ENCODE peak calls at places on chromosome 18, in nine cellular contexts. O is transverse colon, U is OCI-LY7, W is spleen, V is HepG2, Z is WERI-Rb-1, G is stomach, E is psoas muscle, C is colonic mucosa. L is an unnamed sample.

GRCh38 chr18:2913398-2914005 is 66.7 kb downstream of the EMILIN2 start:
- DNase-seq in O (no peak), U (no peak), W (no peak), V (no peak), Z (no peak), G (no peak), E (no peak), C (no peak), L (no peak)

GRCh38 chr18:60755134-60755533 is 382.6 kb upstream of the MC4R start:
- DNase-seq in O (no peak), U (no peak), W (no peak), V (no peak), Z (no peak), G (no peak), E (no peak), C (no peak), L (no peak)

GRCh38 chr18:11857177-11857887 is 6.1 kb downstream of the CHMP1B start:
- DNase-seq in O (peak; percentile 83), U (no peak), W (peak; percentile 36), V (peak; percentile 95), Z (no peak), G (peak; percentile 56), E (peak; percentile 85), C (peak; percentile 80), L (peak; percentile 65)

GRCh38 chr18:69948919-69949537 is 1.4 kb upstream of the CD226 start:
- DNase-seq in O (peak; percentile 62), U (no peak), W (no peak), V (no peak), Z (no peak), G (peak; percentile 30), E (no peak), C (peak; percentile 32), L (peak; percentile 50)

GRCh38 chr18:38497281-38497680 is 931.7 kb upstream of the CELF4 start:
- DNase-seq in O (no peak), U (no peak), W (no peak), V (no peak), Z (no peak), G (no peak), E (no peak), C (no peak), L (no peak)

GRCh38 chr18:56967032-56967431 is 179.9 kb upstream of the BOD1L2 start:
- DNase-seq in O (no peak), U (no peak), W (no peak), V (no peak), Z (no peak), G (no peak), E (no peak), C (no peak), L (no peak)

GRCh38 chr18:79680100-79680879 is 687 bp downstream of the CTDP1 start:
- DNase-seq in O (peak; percentile 61), U (peak; percentile 4), W (peak; percentile 93), V (peak; percentile 41), Z (no peak), G (peak; percentile 39), E (peak; percentile 49), C (peak; percentile 78), L (no peak)

GRCh38 chr18:5066380-5066977 is 130.6 kb downstream of the AKAIN1 start:
- DNase-seq in O (peak; percentile 10), U (peak; percentile 41), W (no peak), V (peak; percentile 12), Z (peak; percentile 33), G (no peak), E (no peak), C (peak; percentile 23), L (no peak)

GRCh38 chr18:7755753-7756475 is 188.8 kb downstream of the PTPRM start:
- DNase-seq in O (no peak), U (no peak), W (no peak), V (peak; percentile 63), Z (no peak), G (no peak), E (no peak), C (no peak), L (no peak)

GRCh38 chr18:80229766-80230745 is 17.3 kb downstream of the PARD6G start:
- DNase-seq in O (no peak), U (no peak), W (no peak), V (no peak), Z (no peak), G (no peak), E (no peak), C (no peak), L (no peak)

GRCh38 chr18:10264260-10264659 is 190.2 kb upstream of the APCDD1 start:
- DNase-seq in O (no peak), U (no peak), W (no peak), V (no peak), Z (no peak), G (no peak), E (no peak), C (no peak), L (no peak)

GRCh38 chr18:58541789-58542425 is 87.0 kb downstream of the ALPK2 start:
- DNase-seq in O (no peak), U (no peak), W (no peak), V (peak; percentile 41), Z (peak; percentile 56), G (no peak), E (no peak), C (no peak), L (no peak)

GRCh38 chr18:47683774-47684173 is 246.7 kb downstream of the SMAD2 start:
- DNase-seq in O (no peak), U (no peak), W (no peak), V (no peak), Z (no peak), G (no peak), E (no peak), C (no peak), L (no peak)

GRCh38 chr18:70289351-70290330 is 796 bp downstream of the SOCS6 start:
- DNase-seq in O (peak; percentile 49), U (no peak), W (no peak), V (no peak), Z (no peak), G (peak; percentile 42), E (peak; percentile 37), C (peak; percentile 52), L (no peak)

GRCh38 chr18:52510139-52510538 is 170.1 kb downstream of the DCC start:
- DNase-seq in O (no peak), U (no peak), W (no peak), V (no peak), Z (no peak), G (no peak), E (no peak), C (no peak), L (no peak)

GRCh38 chr18:36744261-36744876 is 84.4 kb downstream of the TPGS2 start:
- DNase-seq in O (no peak), U (no peak), W (no peak), V (no peak), Z (no peak), G (no peak), E (no peak), C (no peak), L (no peak)

GRCh38 chr18:4130734-4131719 is 324.1 kb downstream of the DLGAP1 start:
- DNase-seq in O (no peak), U (no peak), W (no peak), V (no peak), Z (no peak), G (no peak), E (no peak), C (no peak), L (no peak)

GRCh38 chr18:55738483-55739114 is 150.6 kb upstream of the TCF4 start:
- DNase-seq in O (no peak), U (no peak), W (no peak), V (no peak), Z (no peak), G (no peak), E (no peak), C (no peak), L (no peak)

GRCh38 chr18:11989174-11989573 is 7.9 kb downstream of the IMPA2 start:
- DNase-seq in O (peak; percentile 35), U (no peak), W (peak; percentile 64), V (no peak), Z (no peak), G (peak; percentile 32), E (no peak), C (peak; percentile 68), L (peak; percentile 33)

GRCh38 chr18:49529596-49529995 is 32.3 kb upstream of the LIPG start:
- DNase-seq in O (no peak), U (no peak), W (no peak), V (no peak), Z (no peak), G (no peak), E (no peak), C (no peak), L (no peak)
- H3K9me3 ChIP-seq in O (no peaks in the 10 kb centered on the region), U (no peaks in the 10 kb centered on the region), W (peaks cover 10% of the 10 kb centered on the region), V (no peaks in the 10 kb centered on the region), Z (peaks cover 5% of the 10 kb centered on the region), G (no peaks in the 10 kb centered on the region), E (no peaks in the 10 kb centered on the region), C (no peaks in the 10 kb centered on the region), L (peaks cover 2% of the 10 kb centered on the region)

GRCh38 chr18:32918692-32919250 is 145.9 kb upstream of the KLHL14 start:
- DNase-seq in O (no peak), U (peak; percentile 14), W (no peak), V (no peak), Z (no peak), G (no peak), E (no peak), C (no peak), L (no peak)

GRCh38 chr18:32915526-32915925 is 142.7 kb upstream of the KLHL14 start:
- DNase-seq in O (no peak), U (no peak), W (no peak), V (no peak), Z (no peak), G (no peak), E (no peak), C (no peak), L (no peak)

GRCh38 chr18:32922951-32923430 is 150.2 kb upstream of the KLHL14 start:
- DNase-seq in O (no peak), U (peak; percentile 31), W (no peak), V (no peak), Z (peak; percentile 8), G (no peak), E (no peak), C (no peak), L (no peak)

GRCh38 chr18:32920796-32921787 is 148.3 kb upstream of the KLHL14 start:
- DNase-seq in O (no peak), U (no peak), W (no peak), V (peak; percentile 70), Z (no peak), G (no peak), E (no peak), C (no peak), L (no peak)

GRCh38 chr18:32919799-32920198 is 147.0 kb upstream of the KLHL14 start:
- DNase-seq in O (peak; percentile 8), U (peak; percentile 82), W (no peak), V (peak; percentile 85), Z (peak; percentile 65), G (peak; percentile 28), E (no peak), C (no peak), L (no peak)
- TF ChIP-seq CTCF in O (no peak), U (peak; percentile 81), W (peak; percentile 69), V (peak; percentile 89), Z (peak; percentile 83), G (no peak), E (no peak), C (no peak), L (no peak)

GRCh38 chr18:30288662-30289414 is 753.7 kb downstream of the DSC3 start:
- DNase-seq in O (no peak), U (no peak), W (no peak), V (no peak), Z (no peak), G (no peak), E (no peak), C (no peak), L (no peak)
- H3K4me3 ChIP-seq in O (no peak overlapping the region), U (no peak overlapping the region), W (no peak overlapping the region), V (no peak overlapping the region), Z (no peak overlapping the region), G (no peak overlapping the region), E (no peak overlapping the region), C (no peak overlapping the region), L (no peak overlapping the region)

GRCh38 chr18:78130232-78131195 is 849.1 kb upstream of the SALL3 start:
- DNase-seq in O (no peak), U (no peak), W (no peak), V (no peak), Z (no peak), G (no peak), E (no peak), C (peak; percentile 10), L (no peak)
- H3K9me3 ChIP-seq in O (no peaks in the 10 kb centered on the region), U (no peaks in the 10 kb centered on the region), W (peaks cover 15% of the 10 kb centered on the region), V (no peaks in the 10 kb centered on the region), Z (peaks cover 6% of the 10 kb centered on the region), G (peaks cover 7% of the 10 kb centered on the region), E (no peaks in the 10 kb centered on the region), C (no peaks in the 10 kb centered on the region), L (no peaks in the 10 kb centered on the region)

L was measured in left lung.